ENCODE peak calls at places on chromosomes 7 and 10, in five cellular contexts. One of them, this sample, is unnamed. For H3K27me3, the result is how much of the 10 kb centered on the place peaks cover.

GRCh38 chr10:29254123-29255046 is 34.5 kb upstream of the LYZL1 start:
- DNase-seq in naive thymus-derived CD4-positive, alpha-beta T cell: no peak
- DNase-seq in tibial artery: no peak
- DNase-seq in PC-9: peak
- DNase-seq in endodermal cell: peak
- DNase-seq in this sample: peak

GRCh38 chr10:72337039-72337629 is 17.6 kb downstream of the DNAJB12 start:
- DNase-seq in PC-9: peak
- DNase-seq in endodermal cell: peak
- DNase-seq in tibial artery: peak
- DNase-seq in naive thymus-derived CD4-positive, alpha-beta T cell: peak
- DNase-seq in this sample: peak

GRCh38 chr10:126088144-126088543 is 191.8 kb downstream of the FANK1 start:
- DNase-seq in endodermal cell: no peak
- DNase-seq in PC-9: no peak
- DNase-seq in naive thymus-derived CD4-positive, alpha-beta T cell: no peak
- DNase-seq in tibial artery: no peak
- DNase-seq in this sample: peak

GRCh38 chr10:77409697-77410471 is 227.7 kb downstream of the KCNMA1 start:
- DNase-seq in naive thymus-derived CD4-positive, alpha-beta T cell: no peak
- DNase-seq in tibial artery: no peak
- DNase-seq in endodermal cell: no peak
- DNase-seq in PC-9: peak
- DNase-seq in this sample: no peak

GRCh38 chr7:137930616-137931015 is 71.3 kb downstream of the CREB3L2 start:
- DNase-seq in naive thymus-derived CD4-positive, alpha-beta T cell: no peak
- DNase-seq in PC-9: no peak
- DNase-seq in endodermal cell: no peak
- DNase-seq in tibial artery: no peak
- DNase-seq in this sample: peak

GRCh38 chr7:7157887-7158271 is 24.5 kb upstream of the C1GALT1 start:
- DNase-seq in naive thymus-derived CD4-positive, alpha-beta T cell: no peak
- DNase-seq in tibial artery: no peak
- DNase-seq in endodermal cell: no peak
- DNase-seq in PC-9: no peak
- DNase-seq in this sample: peak

GRCh38 chr7:50657341-50657873 is 92.2 kb upstream of the DDC start:
- DNase-seq in naive thymus-derived CD4-positive, alpha-beta T cell: no peak
- DNase-seq in tibial artery: peak
- DNase-seq in PC-9: no peak
- DNase-seq in endodermal cell: peak
- DNase-seq in this sample: peak

GRCh38 chr10:789831-790701 is 100.6 kb upstream of the DIP2C start:
- DNase-seq in naive thymus-derived CD4-positive, alpha-beta T cell: no peak
- DNase-seq in tibial artery: no peak
- DNase-seq in PC-9: no peak
- DNase-seq in endodermal cell: peak
- DNase-seq in this sample: no peak

GRCh38 chr10:67793313-67793712 is 44.7 kb downstream of the DNAJC12 start:
- DNase-seq in naive thymus-derived CD4-positive, alpha-beta T cell: no peak
- DNase-seq in endodermal cell: no peak
- DNase-seq in tibial artery: no peak
- DNase-seq in PC-9: no peak
- DNase-seq in this sample: no peak

GRCh38 chr10:42488416-42488815 is 150.0 kb downstream of the ZNF33B start:
- DNase-seq in endodermal cell: no peak
- DNase-seq in tibial artery: no peak
- DNase-seq in PC-9: no peak
- DNase-seq in naive thymus-derived CD4-positive, alpha-beta T cell: no peak
- DNase-seq in this sample: no peak

GRCh38 chr7:83856094-83856493 is 207.2 kb upstream of the SEMA3E start:
- DNase-seq in endodermal cell: no peak
- DNase-seq in naive thymus-derived CD4-positive, alpha-beta T cell: no peak
- DNase-seq in PC-9: no peak
- DNase-seq in tibial artery: no peak
- DNase-seq in this sample: no peak

GRCh38 chr7:29237483-29237882 is 42.9 kb downstream of the CHN2 start:
- DNase-seq in endodermal cell: no peak
- DNase-seq in PC-9: no peak
- DNase-seq in tibial artery: no peak
- DNase-seq in naive thymus-derived CD4-positive, alpha-beta T cell: no peak
- DNase-seq in this sample: no peak

GRCh38 chr10:9209105-9209798 is 1154.8 kb downstream of the GATA3 start:
- DNase-seq in naive thymus-derived CD4-positive, alpha-beta T cell: peak
- DNase-seq in tibial artery: peak
- DNase-seq in endodermal cell: peak
- DNase-seq in PC-9: peak
- DNase-seq in this sample: peak

GRCh38 chr7:157430721-157431120 is 93.9 kb downstream of the DNAJB6 start:
- DNase-seq in PC-9: no peak
- DNase-seq in tibial artery: peak
- DNase-seq in naive thymus-derived CD4-positive, alpha-beta T cell: no peak
- DNase-seq in endodermal cell: no peak
- DNase-seq in this sample: no peak

GRCh38 chr10:51937736-51938135 is 238.3 kb upstream of the CSTF2T start:
- DNase-seq in PC-9: no peak
- DNase-seq in naive thymus-derived CD4-positive, alpha-beta T cell: no peak
- DNase-seq in endodermal cell: no peak
- DNase-seq in tibial artery: no peak
- DNase-seq in this sample: peak

GRCh38 chr7:13991791-13992620 is 2.5 kb upstream of the ETV1 start:
- DNase-seq in tibial artery: no peak
- DNase-seq in naive thymus-derived CD4-positive, alpha-beta T cell: no peak
- DNase-seq in endodermal cell: peak
- DNase-seq in PC-9: no peak
- DNase-seq in this sample: no peak

GRCh38 chr10:8088504-8088903 is 34.0 kb downstream of the GATA3 start:
- DNase-seq in tibial artery: no peak
- DNase-seq in PC-9: no peak
- DNase-seq in endodermal cell: no peak
- DNase-seq in naive thymus-derived CD4-positive, alpha-beta T cell: peak
- DNase-seq in this sample: no peak

GRCh38 chr7:2934211-2934731 is 90.2 kb upstream of the GNA12 start:
- DNase-seq in PC-9: peak
- DNase-seq in tibial artery: peak
- DNase-seq in naive thymus-derived CD4-positive, alpha-beta T cell: no peak
- DNase-seq in endodermal cell: peak
- DNase-seq in this sample: peak

GRCh38 chr10:30758341-30758740 is 128.8 kb upstream of the LYZL2 start:
- DNase-seq in endodermal cell: no peak
- DNase-seq in PC-9: no peak
- DNase-seq in tibial artery: no peak
- DNase-seq in naive thymus-derived CD4-positive, alpha-beta T cell: no peak
- DNase-seq in this sample: no peak

GRCh38 chr10:72276421-72277339 is 3.0 kb downstream of the DDIT4 start:
- DNase-seq in naive thymus-derived CD4-positive, alpha-beta T cell: no peak
- DNase-seq in tibial artery: no peak
- DNase-seq in endodermal cell: no peak
- DNase-seq in PC-9: no peak
- DNase-seq in this sample: peak

GRCh38 chr10:79246606-79247275 is 100.5 kb upstream of the PPIF start:
- DNase-seq in endodermal cell: no peak
- DNase-seq in naive thymus-derived CD4-positive, alpha-beta T cell: no peak
- DNase-seq in tibial artery: peak
- DNase-seq in PC-9: no peak
- DNase-seq in this sample: no peak

GRCh38 chr10:79248341-79248931 is 98.8 kb upstream of the PPIF start:
- DNase-seq in endodermal cell: no peak
- DNase-seq in tibial artery: peak
- DNase-seq in naive thymus-derived CD4-positive, alpha-beta T cell: no peak
- DNase-seq in PC-9: no peak
- DNase-seq in this sample: peak

GRCh38 chr10:79245539-79246208 is 101.6 kb upstream of the PPIF start:
- DNase-seq in tibial artery: no peak
- DNase-seq in endodermal cell: no peak
- DNase-seq in PC-9: no peak
- DNase-seq in naive thymus-derived CD4-positive, alpha-beta T cell: no peak
- DNase-seq in this sample: no peak

GRCh38 chr10:79246209-79246581 is 101.1 kb upstream of the PPIF start:
- DNase-seq in tibial artery: peak
- DNase-seq in naive thymus-derived CD4-positive, alpha-beta T cell: no peak
- DNase-seq in PC-9: no peak
- DNase-seq in endodermal cell: no peak
- DNase-seq in this sample: no peak

DNA sequence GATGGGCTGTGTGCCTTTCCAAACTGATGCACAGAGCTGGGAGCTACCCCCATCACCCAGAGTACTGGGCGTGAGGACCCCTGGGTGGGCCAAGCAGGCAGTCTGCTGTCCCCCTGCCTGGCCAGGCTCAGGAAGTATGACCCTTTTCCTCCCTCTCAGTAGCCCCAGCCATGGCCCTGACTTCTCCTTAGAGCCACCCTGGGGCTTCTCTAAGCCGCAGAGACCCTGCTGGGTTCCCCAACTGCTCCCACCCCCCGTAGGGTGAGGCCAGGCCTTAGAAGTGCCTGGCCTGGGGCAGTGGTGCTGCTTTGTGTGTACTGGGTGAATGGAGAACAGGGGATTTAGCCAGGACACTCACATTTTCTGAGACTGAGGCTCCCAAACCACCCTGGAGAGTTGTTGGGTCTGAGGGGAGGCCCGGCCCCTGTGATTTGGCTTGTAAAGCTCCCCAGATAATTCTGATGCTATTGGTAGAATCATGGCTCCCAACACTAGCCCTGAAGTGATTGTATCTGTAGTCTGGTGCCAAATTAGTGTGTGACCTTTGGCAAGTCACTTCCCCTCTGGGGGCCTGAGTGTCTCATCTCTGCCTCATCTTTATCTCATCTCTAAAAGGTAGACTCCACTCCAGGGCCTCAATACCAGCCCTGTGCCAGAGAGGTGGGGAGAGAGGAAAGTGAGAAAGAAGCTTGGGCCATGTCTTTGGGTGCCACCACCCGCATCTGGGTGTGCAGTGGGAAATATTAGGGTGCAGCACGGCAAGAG is 99.7 kb upstream of the PPIF start:
- DNase-seq in tibial artery: no peak
- DNase-seq in PC-9: no peak
- DNase-seq in endodermal cell: no peak
- DNase-seq in naive thymus-derived CD4-positive, alpha-beta T cell: no peak
- DNase-seq in this sample: no peak
- H3K27ac ChIP-seq in tibial artery: peak
- H3K27ac ChIP-seq in PC-9: no peak
- H3K27ac ChIP-seq in endodermal cell: no peak
- H3K27ac ChIP-seq in naive thymus-derived CD4-positive, alpha-beta T cell: no peak
- H3K27ac ChIP-seq in this sample: no peak

GRCh38 chr7:131687296-131687695 is 130.9 kb upstream of the PODXL start:
- DNase-seq in endodermal cell: no peak
- DNase-seq in tibial artery: no peak
- DNase-seq in PC-9: no peak
- DNase-seq in naive thymus-derived CD4-positive, alpha-beta T cell: no peak
- DNase-seq in this sample: no peak

GRCh38 chr7:131689662-131690234 is 133.3 kb upstream of the PODXL start:
- DNase-seq in endodermal cell: no peak
- DNase-seq in naive thymus-derived CD4-positive, alpha-beta T cell: no peak
- DNase-seq in tibial artery: no peak
- DNase-seq in PC-9: no peak
- DNase-seq in this sample: no peak

GRCh38 chr7:131686833-131687232 is 130.4 kb upstream of the PODXL start:
- DNase-seq in naive thymus-derived CD4-positive, alpha-beta T cell: no peak
- DNase-seq in tibial artery: no peak
- DNase-seq in PC-9: no peak
- DNase-seq in endodermal cell: no peak
- DNase-seq in this sample: no peak

GRCh38 chr7:131690446-131690845 is 134.0 kb upstream of the PODXL start:
- DNase-seq in PC-9: no peak
- DNase-seq in tibial artery: no peak
- DNase-seq in naive thymus-derived CD4-positive, alpha-beta T cell: no peak
- DNase-seq in endodermal cell: no peak
- DNase-seq in this sample: no peak

DNA sequence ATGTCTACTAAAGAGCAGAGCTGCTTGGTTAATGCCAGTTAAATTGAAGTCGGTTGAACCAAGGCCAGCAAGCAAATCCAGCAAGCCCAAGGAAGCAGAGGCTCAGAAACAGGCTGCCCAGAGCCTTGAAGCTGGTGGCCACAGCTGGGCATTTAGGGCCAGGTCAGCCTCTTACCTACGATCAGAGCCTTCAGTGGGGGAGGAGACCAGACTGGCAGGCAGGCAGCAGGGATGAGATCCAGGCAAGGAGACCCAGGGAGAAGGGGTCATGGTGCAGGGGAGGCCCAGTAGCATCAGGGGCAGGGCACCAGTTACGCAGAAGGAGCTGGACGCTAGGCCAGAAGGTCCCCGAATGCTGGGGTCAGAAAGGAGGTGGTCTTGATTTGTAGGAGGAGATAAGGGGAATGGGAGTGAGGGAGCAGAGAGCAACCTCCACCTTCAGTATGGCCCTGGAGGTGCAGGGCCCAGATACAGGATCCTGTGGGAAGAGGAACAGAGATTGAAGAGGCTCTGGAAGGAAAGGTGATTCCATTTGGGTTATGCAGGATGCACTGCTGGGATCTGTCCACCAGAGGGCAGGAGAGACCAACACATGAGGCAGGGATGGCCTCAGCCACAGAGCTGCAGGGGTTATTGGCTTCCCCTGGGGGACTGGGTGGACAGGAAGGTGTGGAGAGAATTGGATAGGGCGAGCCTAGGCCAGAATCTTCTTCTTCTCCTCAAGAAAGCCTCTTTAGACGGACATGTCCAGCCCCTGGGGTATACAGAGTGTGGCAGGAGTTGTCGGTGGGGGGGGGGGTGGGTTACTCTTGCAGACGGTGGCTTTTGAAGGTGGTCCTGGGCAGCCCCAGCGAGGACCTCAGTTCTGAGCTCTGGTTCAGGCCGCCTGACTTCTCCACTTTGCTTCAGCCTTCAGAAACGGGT is 132.6 kb upstream of the PODXL start:
- DNase-seq in naive thymus-derived CD4-positive, alpha-beta T cell: peak
- DNase-seq in PC-9: peak
- DNase-seq in endodermal cell: peak
- DNase-seq in tibial artery: peak
- DNase-seq in this sample: peak
- H3K27me3 ChIP-seq in naive thymus-derived CD4-positive, alpha-beta T cell: under half
- H3K27me3 ChIP-seq in PC-9: half or more
- H3K27me3 ChIP-seq in endodermal cell: under half
- H3K27me3 ChIP-seq in tibial artery: half or more
- H3K27me3 ChIP-seq in this sample: under half

GRCh38 chr7:130723784-130724183 is 10.2 kb downstream of the KLF14 start:
- DNase-seq in endodermal cell: no peak
- DNase-seq in PC-9: no peak
- DNase-seq in naive thymus-derived CD4-positive, alpha-beta T cell: no peak
- DNase-seq in tibial artery: no peak
- DNase-seq in this sample: no peak
- H3K4me3 ChIP-seq in endodermal cell: no peak
- H3K4me3 ChIP-seq in PC-9: no peak
- H3K4me3 ChIP-seq in naive thymus-derived CD4-positive, alpha-beta T cell: no peak
- H3K4me3 ChIP-seq in tibial artery: no peak
- H3K4me3 ChIP-seq in this sample: no peak

DNA sequence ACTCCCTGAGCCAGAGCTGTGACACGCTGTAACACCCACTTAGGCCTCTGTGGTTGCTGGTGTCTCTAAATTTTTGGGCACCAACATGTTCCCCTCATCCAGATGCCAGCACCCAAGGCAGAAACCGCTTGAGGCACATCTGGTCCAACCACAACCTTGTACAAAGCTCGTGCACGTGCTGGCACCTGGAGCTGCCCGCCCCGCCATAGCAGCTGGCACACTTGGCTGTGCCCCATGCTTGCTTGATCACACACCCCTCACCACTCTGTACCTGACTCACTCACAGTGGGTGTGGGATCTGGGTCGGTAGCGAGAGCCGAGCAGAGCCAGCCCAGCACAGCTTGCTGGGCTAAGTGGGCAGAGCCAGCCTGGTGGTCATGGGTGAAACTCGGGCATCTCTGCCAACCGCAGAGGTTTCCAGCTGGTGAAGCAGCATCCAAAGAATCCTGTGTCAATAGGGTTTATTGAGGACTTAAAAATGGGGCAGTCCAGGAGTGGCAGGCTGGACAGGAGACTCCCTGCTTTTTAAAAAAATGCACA is 1210.4 kb downstream of the TYW1 start:
- DNase-seq in PC-9: no peak
- DNase-seq in naive thymus-derived CD4-positive, alpha-beta T cell: no peak
- DNase-seq in tibial artery: no peak
- DNase-seq in endodermal cell: no peak
- DNase-seq in this sample: no peak
- H3K27ac ChIP-seq in PC-9: no peak
- H3K27ac ChIP-seq in naive thymus-derived CD4-positive, alpha-beta T cell: no peak
- H3K27ac ChIP-seq in tibial artery: no peak
- H3K27ac ChIP-seq in endodermal cell: no peak
- H3K27ac ChIP-seq in this sample: no peak

This sample was measured in brain microvascular endothelial cell.